ENCODE peak calls at places on chromosome 11, in seven cellular contexts. One of them, this sample, is unnamed.

GRCh38 chr11:11366793-11367192 is 13.7 kb upstream of the CSNK2A3 start:
- DNase-seq in mesenteric fat pad: no peak
- DNase-seq in NCI-H510A treated with DMSO at 0.1 percent for 48 hours: no peak
- DNase-seq in NCI-H187 treated with DMSO at 0.1 percent for 48 hours: no peak
- DNase-seq in H4: no peak
- DNase-seq in GM19239: no peak
- DNase-seq in NB4: no peak
- DNase-seq in this sample: no peak

GRCh38 chr11:68266936-68267880 is 4.6 kb downstream of the C11orf24 start:
- DNase-seq in NCI-H510A treated with DMSO at 0.1 percent for 48 hours: no peak
- DNase-seq in H4: no peak
- DNase-seq in NB4: peak
- DNase-seq in GM19239: no peak
- DNase-seq in mesenteric fat pad: no peak
- DNase-seq in NCI-H187 treated with DMSO at 0.1 percent for 48 hours: no peak
- DNase-seq in this sample: no peak

GRCh38 chr11:118641463-118642019 is 34.1 kb downstream of the PHLDB1 start:
- DNase-seq in NB4: no peak
- DNase-seq in H4: no peak
- DNase-seq in mesenteric fat pad: no peak
- DNase-seq in NCI-H187 treated with DMSO at 0.1 percent for 48 hours: peak
- DNase-seq in NCI-H510A treated with DMSO at 0.1 percent for 48 hours: peak
- DNase-seq in GM19239: no peak
- DNase-seq in this sample: no peak

GRCh38 chr11:133383689-133384088 is 148.6 kb downstream of the OPCML start:
- DNase-seq in NCI-H510A treated with DMSO at 0.1 percent for 48 hours: no peak
- DNase-seq in mesenteric fat pad: no peak
- DNase-seq in NB4: no peak
- DNase-seq in GM19239: no peak
- DNase-seq in H4: no peak
- DNase-seq in NCI-H187 treated with DMSO at 0.1 percent for 48 hours: no peak
- DNase-seq in this sample: no peak

GRCh38 chr11:29328961-29329441 is 687.8 kb downstream of the KCNA4 start:
- DNase-seq in NB4: peak
- DNase-seq in NCI-H510A treated with DMSO at 0.1 percent for 48 hours: peak
- DNase-seq in NCI-H187 treated with DMSO at 0.1 percent for 48 hours: no peak
- DNase-seq in H4: peak
- DNase-seq in GM19239: no peak
- DNase-seq in mesenteric fat pad: no peak
- DNase-seq in this sample: no peak

GRCh38 chr11:59172345-59173079 is 580 bp downstream of the DTX4 start:
- DNase-seq in H4: no peak
- DNase-seq in NCI-H510A treated with DMSO at 0.1 percent for 48 hours: peak
- DNase-seq in NCI-H187 treated with DMSO at 0.1 percent for 48 hours: no peak
- DNase-seq in NB4: peak
- DNase-seq in GM19239: peak
- DNase-seq in mesenteric fat pad: no peak
- DNase-seq in this sample: peak

GRCh38 chr11:92087916-92088537 is 136.6 kb upstream of the FAT3 start:
- DNase-seq in NB4: no peak
- DNase-seq in mesenteric fat pad: no peak
- DNase-seq in NCI-H187 treated with DMSO at 0.1 percent for 48 hours: no peak
- DNase-seq in H4: no peak
- DNase-seq in NCI-H510A treated with DMSO at 0.1 percent for 48 hours: no peak
- DNase-seq in GM19239: no peak
- DNase-seq in this sample: no peak

GRCh38 chr11:107078375-107078774 is 60.1 kb upstream of the GUCY1A2 start:
- DNase-seq in H4: no peak
- DNase-seq in NCI-H510A treated with DMSO at 0.1 percent for 48 hours: no peak
- DNase-seq in mesenteric fat pad: no peak
- DNase-seq in NB4: no peak
- DNase-seq in NCI-H187 treated with DMSO at 0.1 percent for 48 hours: no peak
- DNase-seq in GM19239: no peak
- DNase-seq in this sample: no peak

GRCh38 chr11:111378773-111379499 is at the start of gene POU2AF1:
- DNase-seq in mesenteric fat pad: no peak
- DNase-seq in NB4: no peak
- DNase-seq in NCI-H187 treated with DMSO at 0.1 percent for 48 hours: no peak
- DNase-seq in NCI-H510A treated with DMSO at 0.1 percent for 48 hours: no peak
- DNase-seq in H4: no peak
- DNase-seq in GM19239: peak
- DNase-seq in this sample: peak

GRCh38 chr11:93510196-93510898 is 32.8 kb downstream of the SMCO4 start:
- DNase-seq in H4: no peak
- DNase-seq in GM19239: no peak
- DNase-seq in NCI-H187 treated with DMSO at 0.1 percent for 48 hours: no peak
- DNase-seq in NB4: no peak
- DNase-seq in mesenteric fat pad: no peak
- DNase-seq in NCI-H510A treated with DMSO at 0.1 percent for 48 hours: no peak
- DNase-seq in this sample: no peak

GRCh38 chr11:72609451-72609850 is 64.8 kb downstream of the PDE2A start:
- DNase-seq in H4: no peak
- DNase-seq in GM19239: no peak
- DNase-seq in NCI-H187 treated with DMSO at 0.1 percent for 48 hours: no peak
- DNase-seq in NCI-H510A treated with DMSO at 0.1 percent for 48 hours: no peak
- DNase-seq in NB4: no peak
- DNase-seq in mesenteric fat pad: no peak
- DNase-seq in this sample: no peak

GRCh38 chr11:121649798-121650197 is 197.0 kb upstream of the SORL1-AS1 start:
- DNase-seq in GM19239: no peak
- DNase-seq in NB4: no peak
- DNase-seq in mesenteric fat pad: no peak
- DNase-seq in NCI-H510A treated with DMSO at 0.1 percent for 48 hours: no peak
- DNase-seq in H4: peak
- DNase-seq in NCI-H187 treated with DMSO at 0.1 percent for 48 hours: no peak
- DNase-seq in this sample: no peak

GRCh38 chr11:114036156-114036811 is 23.2 kb upstream of the ZBTB16 start:
- DNase-seq in NB4: peak
- DNase-seq in NCI-H187 treated with DMSO at 0.1 percent for 48 hours: no peak
- DNase-seq in H4: peak
- DNase-seq in GM19239: no peak
- DNase-seq in NCI-H510A treated with DMSO at 0.1 percent for 48 hours: peak
- DNase-seq in mesenteric fat pad: peak
- DNase-seq in this sample: no peak

GRCh38 chr11:93942176-93942575 is 79.0 kb upstream of the HEPHL1 start:
- DNase-seq in NB4: no peak
- DNase-seq in GM19239: no peak
- DNase-seq in H4: no peak
- DNase-seq in mesenteric fat pad: no peak
- DNase-seq in NCI-H510A treated with DMSO at 0.1 percent for 48 hours: no peak
- DNase-seq in NCI-H187 treated with DMSO at 0.1 percent for 48 hours: no peak
- DNase-seq in this sample: no peak

GRCh38 chr11:26348776-26349175 is 16.8 kb downstream of the ANO3 start:
- DNase-seq in H4: no peak
- DNase-seq in NCI-H187 treated with DMSO at 0.1 percent for 48 hours: no peak
- DNase-seq in mesenteric fat pad: no peak
- DNase-seq in NCI-H510A treated with DMSO at 0.1 percent for 48 hours: no peak
- DNase-seq in GM19239: no peak
- DNase-seq in NB4: peak
- DNase-seq in this sample: no peak

GRCh38 chr11:3879216-3879966 is 23.9 kb downstream of the STIM1 start:
- DNase-seq in NB4: no peak
- DNase-seq in H4: no peak
- DNase-seq in GM19239: no peak
- DNase-seq in NCI-H510A treated with DMSO at 0.1 percent for 48 hours: no peak
- DNase-seq in NCI-H187 treated with DMSO at 0.1 percent for 48 hours: no peak
- DNase-seq in mesenteric fat pad: no peak
- DNase-seq in this sample: no peak

GRCh38 chr11:117419136-117419914 is 91.7 kb downstream of the CEP164 start:
- DNase-seq in mesenteric fat pad: peak
- DNase-seq in NCI-H187 treated with DMSO at 0.1 percent for 48 hours: no peak
- DNase-seq in NB4: no peak
- DNase-seq in GM19239: no peak
- DNase-seq in NCI-H510A treated with DMSO at 0.1 percent for 48 hours: no peak
- DNase-seq in H4: no peak
- DNase-seq in this sample: no peak

GRCh38 chr11:79466411-79466810 is 25.6 kb upstream of the TENM4 start:
- DNase-seq in GM19239: no peak
- DNase-seq in mesenteric fat pad: no peak
- DNase-seq in NCI-H510A treated with DMSO at 0.1 percent for 48 hours: no peak
- DNase-seq in NB4: no peak
- DNase-seq in NCI-H187 treated with DMSO at 0.1 percent for 48 hours: no peak
- DNase-seq in H4: peak
- DNase-seq in this sample: no peak

GRCh38 chr11:84648413-84648812 is 978.7 kb downstream of the DLG2 start:
- DNase-seq in GM19239: no peak
- DNase-seq in H4: no peak
- DNase-seq in NB4: no peak
- DNase-seq in mesenteric fat pad: no peak
- DNase-seq in NCI-H187 treated with DMSO at 0.1 percent for 48 hours: no peak
- DNase-seq in NCI-H510A treated with DMSO at 0.1 percent for 48 hours: peak
- DNase-seq in this sample: no peak

GRCh38 chr11:22558638-22559037 is 67.0 kb downstream of the FANCF start:
- DNase-seq in NCI-H510A treated with DMSO at 0.1 percent for 48 hours: no peak
- DNase-seq in NCI-H187 treated with DMSO at 0.1 percent for 48 hours: no peak
- DNase-seq in GM19239: no peak
- DNase-seq in mesenteric fat pad: no peak
- DNase-seq in H4: peak
- DNase-seq in NB4: no peak
- DNase-seq in this sample: no peak

GRCh38 chr11:69000831-69001245 is 12.2 kb downstream of the MRGPRF start:
- DNase-seq in GM19239: no peak
- DNase-seq in NB4: no peak
- DNase-seq in H4: peak
- DNase-seq in mesenteric fat pad: peak
- DNase-seq in NCI-H510A treated with DMSO at 0.1 percent for 48 hours: no peak
- DNase-seq in NCI-H187 treated with DMSO at 0.1 percent for 48 hours: no peak
- DNase-seq in this sample: no peak

GRCh38 chr11:124543554-124543953 is at the start of gene OR8B12:
- DNase-seq in mesenteric fat pad: no peak
- DNase-seq in NCI-H510A treated with DMSO at 0.1 percent for 48 hours: no peak
- DNase-seq in GM19239: no peak
- DNase-seq in NCI-H187 treated with DMSO at 0.1 percent for 48 hours: no peak
- DNase-seq in NB4: no peak
- DNase-seq in H4: no peak
- DNase-seq in this sample: no peak

GRCh38 chr11:126636911-126637799 is 281.7 kb downstream of the ST3GAL4 start:
- DNase-seq in NB4: no peak
- DNase-seq in NCI-H510A treated with DMSO at 0.1 percent for 48 hours: no peak
- DNase-seq in mesenteric fat pad: no peak
- DNase-seq in GM19239: no peak
- DNase-seq in H4: peak
- DNase-seq in NCI-H187 treated with DMSO at 0.1 percent for 48 hours: no peak
- DNase-seq in this sample: no peak

GRCh38 chr11:79152511-79152910 is 288.3 kb downstream of the TENM4 start:
- DNase-seq in NCI-H510A treated with DMSO at 0.1 percent for 48 hours: no peak
- DNase-seq in NCI-H187 treated with DMSO at 0.1 percent for 48 hours: no peak
- DNase-seq in mesenteric fat pad: no peak
- DNase-seq in H4: no peak
- DNase-seq in GM19239: no peak
- DNase-seq in NB4: no peak
- DNase-seq in this sample: no peak

GRCh38 chr11:85809881-85810280 is 1.1 kb downstream of the SYTL2 start:
- DNase-seq in mesenteric fat pad: no peak
- DNase-seq in NB4: peak
- DNase-seq in NCI-H187 treated with DMSO at 0.1 percent for 48 hours: no peak
- DNase-seq in GM19239: no peak
- DNase-seq in NCI-H510A treated with DMSO at 0.1 percent for 48 hours: no peak
- DNase-seq in H4: peak
- DNase-seq in this sample: no peak

GRCh38 chr11:120893431-120894206 is 130.3 kb upstream of the TBCEL start:
- DNase-seq in NCI-H187 treated with DMSO at 0.1 percent for 48 hours: no peak
- DNase-seq in NCI-H510A treated with DMSO at 0.1 percent for 48 hours: no peak
- DNase-seq in mesenteric fat pad: no peak
- DNase-seq in NB4: no peak
- DNase-seq in GM19239: peak
- DNase-seq in H4: no peak
- DNase-seq in this sample: no peak

GRCh38 chr11:126153999-126154398 is 57.5 kb downstream of the RPUSD4 start:
- DNase-seq in NB4: no peak
- DNase-seq in NCI-H510A treated with DMSO at 0.1 percent for 48 hours: peak
- DNase-seq in H4: peak
- DNase-seq in GM19239: no peak
- DNase-seq in NCI-H187 treated with DMSO at 0.1 percent for 48 hours: no peak
- DNase-seq in mesenteric fat pad: no peak
- DNase-seq in this sample: no peak